ENCODE peak calls at places on chromosomes 16 and 17, in five cellular contexts. H is right cardiac atrium, W is left lobe of liver, R is foreskin melanocyte, E is NCI-H1417 treated with DMSO at 0.1 percent for 48 hours. P is an unnamed sample.

GRCh38 chr16:55682086-55682485 is 26.3 kb downstream of the SLC6A2 start:
- DNase-seq in R (no peak), H (no peak), E (no peak), W (no peak), P (no peak)

GRCh38 chr17:28085766-28086165 is 43.3 kb downstream of the NLK start:
- DNase-seq in E (no peak), W (no peak), H (no peak), R (no peak), P (no peak)

GRCh38 chr16:21092951-21093350 is 57.7 kb downstream of the DNAH3 start:
- DNase-seq in E (no peak), R (no peak), H (no peak), W (no peak), P (no peak)

GRCh38 chr17:63171428-63172205 is 205.6 kb downstream of the TANC2 start:
- DNase-seq in E (no peak), W (no peak), R (peak), H (no peak), P (no peak)

GRCh38 chr16:23952128-23953041 is 116.6 kb downstream of the PRKCB start:
- DNase-seq in E (no peak), H (no peak), W (no peak), R (peak), P (no peak)

GRCh38 chr16:11629071-11630030 is 38.9 kb upstream of the SNN start:
- DNase-seq in H (peak), W (no peak), R (no peak), E (no peak), P (peak)

GRCh38 chr17:59355030-59355694 is 23.7 kb downstream of the YPEL2 start:
- DNase-seq in E (no peak), W (peak), R (no peak), H (no peak), P (no peak)

GRCh38 chr17:64573214-64573613 is 66.4 kb downstream of the CEP95 start:
- DNase-seq in W (no peak), H (no peak), R (no peak), E (no peak), P (no peak)